ENCODE peak calls at places on chromosomes 4 and X, in five cellular contexts. One of them, this sample, is unnamed. For H3K36me3, the result is how much of the 10 kb centered on the place peaks cover.

GRCh38 chrX:139759637-139760036 is 51.7 kb upstream of the MCF2 start:
- DNase-seq in mucosa of descending colon: no peak
- DNase-seq in tibial nerve: no peak
- DNase-seq in neural progenitor cell: peak
- DNase-seq in thoracic aorta: no peak
- DNase-seq in this sample: no peak

GRCh38 chr4:36348403-36348938 is 67.1 kb downstream of the DTHD1 start:
- DNase-seq in mucosa of descending colon: no peak
- DNase-seq in neural progenitor cell: no peak
- DNase-seq in tibial nerve: no peak
- DNase-seq in thoracic aorta: no peak
- DNase-seq in this sample: no peak

GRCh38 chr4:164959896-164960295 is 17.6 kb downstream of the TRIM61 start:
- DNase-seq in tibial nerve: no peak
- DNase-seq in neural progenitor cell: no peak
- DNase-seq in thoracic aorta: no peak
- DNase-seq in mucosa of descending colon: no peak
- DNase-seq in this sample: no peak

GRCh38 chr4:2074588-2074987 is 15.5 kb downstream of the NAT8L start:
- DNase-seq in thoracic aorta: no peak
- DNase-seq in neural progenitor cell: no peak
- DNase-seq in tibial nerve: no peak
- DNase-seq in mucosa of descending colon: no peak
- DNase-seq in this sample: no peak

GRCh38 chr4:113633467-113633866 is 128.1 kb downstream of the CAMK2D start:
- DNase-seq in thoracic aorta: no peak
- DNase-seq in tibial nerve: no peak
- DNase-seq in neural progenitor cell: no peak
- DNase-seq in mucosa of descending colon: no peak
- DNase-seq in this sample: no peak

GRCh38 chrX:140766024-140766611 is 56.6 kb downstream of the LINC00632 start:
- DNase-seq in tibial nerve: peak
- DNase-seq in thoracic aorta: no peak
- DNase-seq in neural progenitor cell: peak
- DNase-seq in mucosa of descending colon: peak
- DNase-seq in this sample: no peak

GRCh38 chrX:42976729-42977366 is 198.9 kb upstream of the PPP1R2C start:
- DNase-seq in neural progenitor cell: no peak
- DNase-seq in thoracic aorta: no peak
- DNase-seq in mucosa of descending colon: no peak
- DNase-seq in tibial nerve: no peak
- DNase-seq in this sample: no peak

GRCh38 chr4:150316332-150317205 is 238.3 kb downstream of the DCLK2 start:
- DNase-seq in tibial nerve: no peak
- DNase-seq in mucosa of descending colon: no peak
- DNase-seq in thoracic aorta: no peak
- DNase-seq in neural progenitor cell: no peak
- DNase-seq in this sample: no peak

GRCh38 chrX:153560000-153560399 is 38.9 kb downstream of the CCNQ start:
- DNase-seq in thoracic aorta: no peak
- DNase-seq in tibial nerve: no peak
- DNase-seq in neural progenitor cell: no peak
- DNase-seq in mucosa of descending colon: no peak
- DNase-seq in this sample: no peak

GRCh38 chrX:23434356-23434884 is 99.8 kb downstream of the PTCHD1 start:
- DNase-seq in mucosa of descending colon: peak
- DNase-seq in tibial nerve: peak
- DNase-seq in thoracic aorta: peak
- DNase-seq in neural progenitor cell: peak
- DNase-seq in this sample: no peak

GRCh38 chrX:136839196-136839595 is 41.3 kb downstream of the RBMX start:
- DNase-seq in tibial nerve: no peak
- DNase-seq in neural progenitor cell: no peak
- DNase-seq in thoracic aorta: no peak
- DNase-seq in mucosa of descending colon: no peak
- DNase-seq in this sample: no peak

GRCh38 chr4:183987529-183987946 is 82.4 kb downstream of the STOX2 start:
- DNase-seq in neural progenitor cell: peak
- DNase-seq in thoracic aorta: peak
- DNase-seq in mucosa of descending colon: peak
- DNase-seq in tibial nerve: peak
- DNase-seq in this sample: no peak

GRCh38 chr4:145216532-145216931 is 36.1 kb upstream of the OTUD4 start:
- DNase-seq in neural progenitor cell: no peak
- DNase-seq in tibial nerve: no peak
- DNase-seq in thoracic aorta: no peak
- DNase-seq in mucosa of descending colon: no peak
- DNase-seq in this sample: no peak

GRCh38 chr4:76585897-76586360 is 150.9 kb downstream of the SHROOM3 start:
- DNase-seq in neural progenitor cell: peak
- DNase-seq in mucosa of descending colon: peak
- DNase-seq in tibial nerve: no peak
- DNase-seq in thoracic aorta: peak
- DNase-seq in this sample: no peak

GRCh38 chrX:107483976-107484726 is 34.7 kb downstream of the FRMPD3 start:
- DNase-seq in thoracic aorta: no peak
- DNase-seq in tibial nerve: no peak
- DNase-seq in neural progenitor cell: peak
- DNase-seq in mucosa of descending colon: no peak
- DNase-seq in this sample: no peak

GRCh38 chrX:102950908-102951866 is 14.1 kb downstream of the RAB40AL start:
- DNase-seq in neural progenitor cell: peak
- DNase-seq in mucosa of descending colon: no peak
- DNase-seq in thoracic aorta: no peak
- DNase-seq in tibial nerve: peak
- DNase-seq in this sample: peak

GRCh38 chrX:307261-308111 is 11.1 kb downstream of the GTPBP6 start:
- DNase-seq in mucosa of descending colon: peak
- DNase-seq in neural progenitor cell: no peak
- DNase-seq in thoracic aorta: no peak
- DNase-seq in tibial nerve: no peak
- DNase-seq in this sample: no peak

GRCh38 chr4:53622739-53623151 is 31.5 kb upstream of the LNX1 start:
- DNase-seq in neural progenitor cell: no peak
- DNase-seq in tibial nerve: no peak
- DNase-seq in thoracic aorta: no peak
- DNase-seq in mucosa of descending colon: no peak
- DNase-seq in this sample: no peak

GRCh38 chr4:163228648-163229047 is 62.0 kb upstream of the NAF1 start:
- DNase-seq in mucosa of descending colon: no peak
- DNase-seq in neural progenitor cell: no peak
- DNase-seq in tibial nerve: no peak
- DNase-seq in thoracic aorta: no peak
- DNase-seq in this sample: no peak

GRCh38 chr4:26490111-26490979 is at the start of gene CCKAR:
- DNase-seq in neural progenitor cell: peak
- DNase-seq in mucosa of descending colon: no peak
- DNase-seq in thoracic aorta: no peak
- DNase-seq in tibial nerve: no peak
- DNase-seq in this sample: no peak

GRCh38 chr4:123785515-123785914 is 388.9 kb downstream of the SPRY1 start:
- DNase-seq in thoracic aorta: no peak
- DNase-seq in mucosa of descending colon: no peak
- DNase-seq in neural progenitor cell: peak
- DNase-seq in tibial nerve: peak
- DNase-seq in this sample: no peak

GRCh38 chr4:112853662-112854256 is 195.7 kb upstream of the ANK2 start:
- DNase-seq in thoracic aorta: no peak
- DNase-seq in mucosa of descending colon: no peak
- DNase-seq in neural progenitor cell: no peak
- DNase-seq in tibial nerve: no peak
- DNase-seq in this sample: no peak

GRCh38 chrX:38166478-38167083 is 54.1 kb downstream of the SRPX start:
- DNase-seq in mucosa of descending colon: no peak
- DNase-seq in thoracic aorta: no peak
- DNase-seq in neural progenitor cell: peak
- DNase-seq in tibial nerve: peak
- DNase-seq in this sample: no peak

GRCh38 chr4:15982833-15983528 is 20.0 kb upstream of the FGFBP2 start:
- DNase-seq in thoracic aorta: no peak
- DNase-seq in mucosa of descending colon: no peak
- DNase-seq in tibial nerve: no peak
- DNase-seq in neural progenitor cell: no peak
- DNase-seq in this sample: no peak

GRCh38 chr4:168740686-168741085 is 243.8 kb downstream of the PALLD start:
- DNase-seq in thoracic aorta: no peak
- DNase-seq in mucosa of descending colon: no peak
- DNase-seq in neural progenitor cell: no peak
- DNase-seq in tibial nerve: no peak
- DNase-seq in this sample: no peak

GRCh38 chr4:108359936-108360681 is 191.4 kb upstream of the LEF1 start:
- DNase-seq in thoracic aorta: no peak
- DNase-seq in tibial nerve: no peak
- DNase-seq in neural progenitor cell: no peak
- DNase-seq in mucosa of descending colon: no peak
- DNase-seq in this sample: no peak

GRCh38 chr4:26987191-26987590 is 126.5 kb downstream of the STIM2 start:
- DNase-seq in tibial nerve: no peak
- DNase-seq in mucosa of descending colon: no peak
- DNase-seq in thoracic aorta: no peak
- DNase-seq in neural progenitor cell: no peak
- DNase-seq in this sample: no peak

DNA sequence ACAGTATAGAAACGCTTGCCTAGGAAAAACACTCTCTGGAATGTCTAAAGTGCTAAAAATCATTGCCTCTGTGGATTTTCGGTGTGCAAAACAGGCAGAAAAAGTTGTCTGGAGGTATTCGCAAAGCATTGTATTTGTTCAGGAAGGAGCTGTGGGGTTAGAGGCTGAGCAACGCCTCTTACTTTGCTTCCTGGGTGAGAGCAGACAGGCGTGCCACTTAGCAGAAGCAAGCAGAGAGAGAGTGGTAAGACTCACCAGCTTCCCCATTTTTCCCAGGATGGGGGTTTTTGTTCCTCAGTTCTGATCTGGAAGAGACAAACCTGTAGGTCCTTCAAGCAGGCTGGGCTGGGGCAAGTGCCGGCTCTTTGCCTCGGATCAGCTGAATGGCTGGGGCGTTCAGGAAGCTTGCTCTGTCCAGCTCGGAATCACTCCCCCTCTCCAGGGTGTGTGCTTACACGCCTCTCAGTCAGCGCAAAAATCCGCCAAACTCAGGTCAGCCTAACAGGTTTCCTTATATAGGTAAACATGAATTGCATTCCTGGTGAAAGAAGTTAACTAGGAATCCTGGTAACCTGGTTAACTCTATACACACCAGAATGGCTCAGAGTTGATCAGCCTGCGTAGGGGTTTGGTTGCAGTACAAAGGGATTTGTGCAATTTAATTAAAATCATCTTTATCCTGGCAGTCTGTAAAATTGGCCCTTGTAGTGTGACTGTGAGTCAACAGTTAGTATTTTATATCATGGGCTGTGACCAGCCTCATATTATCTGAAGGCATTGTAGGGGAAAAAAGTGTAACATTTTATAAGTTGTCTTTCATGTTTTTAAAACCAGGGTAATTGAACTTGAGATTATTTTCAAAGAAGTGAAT is 213.1 kb upstream of the MID1 start:
- DNase-seq in neural progenitor cell: peak
- DNase-seq in thoracic aorta: no peak
- DNase-seq in mucosa of descending colon: peak
- DNase-seq in tibial nerve: peak
- DNase-seq in this sample: no peak
- H3K4me3 ChIP-seq in neural progenitor cell: peak
- H3K4me3 ChIP-seq in thoracic aorta: peak
- H3K4me3 ChIP-seq in mucosa of descending colon: no peak
- H3K4me3 ChIP-seq in tibial nerve: no peak
- H3K4me3 ChIP-seq in this sample: no peak

GRCh38 chrX:148958896-148959295 is 458.5 kb downstream of the AFF2 start:
- DNase-seq in thoracic aorta: no peak
- DNase-seq in tibial nerve: no peak
- DNase-seq in neural progenitor cell: no peak
- DNase-seq in mucosa of descending colon: no peak
- DNase-seq in this sample: no peak
- H3K36me3 ChIP-seq in thoracic aorta: under half
- H3K36me3 ChIP-seq in tibial nerve: under half
- H3K36me3 ChIP-seq in neural progenitor cell: under half
- H3K36me3 ChIP-seq in mucosa of descending colon: under half
- H3K36me3 ChIP-seq in this sample: under half

GRCh38 chrX:66633541-66633940 is 5.3 kb downstream of the EDA2R start:
- DNase-seq in tibial nerve: no peak
- DNase-seq in neural progenitor cell: no peak
- DNase-seq in thoracic aorta: no peak
- DNase-seq in mucosa of descending colon: no peak
- DNase-seq in this sample: no peak
- H3K4me3 ChIP-seq in tibial nerve: no peak
- H3K4me3 ChIP-seq in neural progenitor cell: no peak
- H3K4me3 ChIP-seq in thoracic aorta: no peak
- H3K4me3 ChIP-seq in mucosa of descending colon: no peak
- H3K4me3 ChIP-seq in this sample: no peak

GRCh38 chr4:6926081-6926480 is 16.5 kb downstream of the TBC1D14 start:
- DNase-seq in neural progenitor cell: no peak
- DNase-seq in tibial nerve: no peak
- DNase-seq in mucosa of descending colon: no peak
- DNase-seq in thoracic aorta: no peak
- DNase-seq in this sample: no peak
- H3K36me3 ChIP-seq in neural progenitor cell: under half
- H3K36me3 ChIP-seq in tibial nerve: under half
- H3K36me3 ChIP-seq in mucosa of descending colon: under half
- H3K36me3 ChIP-seq in thoracic aorta: under half
- H3K36me3 ChIP-seq in this sample: under half

DNA sequence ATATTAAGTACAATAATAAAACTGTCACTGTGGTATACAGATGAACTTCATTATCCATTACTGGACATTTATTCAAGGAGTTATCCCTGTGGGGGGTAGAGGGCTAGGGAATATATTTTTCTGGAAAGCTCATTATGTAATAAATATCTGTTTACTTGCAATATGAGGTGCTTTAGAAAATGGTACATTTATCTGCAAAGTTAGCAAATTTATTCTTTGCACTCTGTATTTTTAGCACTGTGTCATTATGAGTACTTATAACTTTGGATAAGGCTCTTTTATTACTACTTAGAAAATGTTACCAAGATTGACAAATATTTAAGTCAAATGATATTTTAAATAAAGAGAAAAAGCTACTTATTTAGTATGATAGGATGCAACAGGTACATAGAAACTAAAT is 37.8 kb downstream of the ANKRD17 start:
- DNase-seq in mucosa of descending colon: no peak
- DNase-seq in thoracic aorta: no peak
- DNase-seq in neural progenitor cell: no peak
- DNase-seq in tibial nerve: no peak
- DNase-seq in this sample: no peak
- H3K4me3 ChIP-seq in mucosa of descending colon: no peak
- H3K4me3 ChIP-seq in thoracic aorta: no peak
- H3K4me3 ChIP-seq in neural progenitor cell: no peak
- H3K4me3 ChIP-seq in tibial nerve: no peak
- H3K4me3 ChIP-seq in this sample: no peak

GRCh38 chrX:47210661-47211425 is 7.6 kb upstream of the CDK16 start:
- DNase-seq in thoracic aorta: no peak
- DNase-seq in neural progenitor cell: no peak
- DNase-seq in mucosa of descending colon: no peak
- DNase-seq in tibial nerve: no peak
- DNase-seq in this sample: no peak
- H3K36me3 ChIP-seq in thoracic aorta: half or more
- H3K36me3 ChIP-seq in neural progenitor cell: under half
- H3K36me3 ChIP-seq in mucosa of descending colon: under half
- H3K36me3 ChIP-seq in tibial nerve: half or more
- H3K36me3 ChIP-seq in this sample: half or more